ENCODE peak calls at places on chromosomes 7 and 10, in eight cellular contexts. E, R, Y, M, T, H, F and S are unnamed samples.

GRCh38 chr10:103086261-103086660 is 106.8 kb downstream of the NT5C2 start:
- DNase-seq in E (no peak), R (no peak), Y (no peak), M (no peak), T (no peak), H (no peak), F (peak; percentile 36), S (no peak)

GRCh38 chr10:21057989-21058388 is 160.9 kb upstream of the NEBL start:
- DNase-seq in E (peak; percentile 50), R (no peak), Y (no peak), M (no peak), T (no peak), H (no peak), F (no peak), S (no peak)

GRCh38 chr10:72126184-72126871 is 38.0 kb upstream of the SPOCK2 start:
- DNase-seq in E (peak; percentile 89), R (peak; percentile 70), Y (no peak), M (peak; percentile 78), T (peak; percentile 78), H (no peak), F (peak; percentile 10), S (peak; percentile 50)

GRCh38 chr7:114085592-114086490 is 167.0 kb upstream of the PPP1R3A start:
- DNase-seq in E (peak; percentile 82), R (peak; percentile 87), Y (no peak), M (peak; percentile 97), T (peak; percentile 82), H (peak; percentile 94), F (peak; percentile 60), S (no peak)

GRCh38 chr7:87414400-87415188 is 60.9 kb downstream of the ABCB4 start:
- DNase-seq in E (peak; percentile 6), R (peak; percentile 47), Y (no peak), M (peak; percentile 65), T (peak; percentile 64), H (no peak), F (peak; percentile 30), S (peak; percentile 4)

GRCh38 chr7:148819697-148820332 is 64.3 kb downstream of the EZH2 start:
- DNase-seq in E (peak; percentile 60), R (peak; percentile 40), Y (no peak), M (peak; percentile 49), T (peak; percentile 45), H (no peak), F (no peak), S (no peak)

GRCh38 chr7:99843808-99844207 is 16.0 kb downstream of the CYP3A43 start:
- DNase-seq in E (no peak), R (no peak), Y (no peak), M (peak; percentile 69), T (peak; percentile 53), H (no peak), F (no peak), S (no peak)

GRCh38 chr10:114489521-114490310 is 85.4 kb upstream of the AFAP1L2 start:
- DNase-seq in E (no peak), R (no peak), Y (no peak), M (no peak), T (no peak), H (no peak), F (no peak), S (no peak)

GRCh38 chr10:24622781-24623301 is 100.8 kb downstream of the ARHGAP21 start:
- DNase-seq in E (peak; percentile 61), R (peak; percentile 58), Y (no peak), M (peak; percentile 42), T (peak; percentile 75), H (no peak), F (no peak), S (no peak)

GRCh38 chr10:34916368-34916767 is 101.3 kb upstream of the PARD3 start:
- DNase-seq in E (peak; percentile 95), R (peak; percentile 85), Y (no peak), M (peak; percentile 84), T (peak; percentile 94), H (no peak), F (peak; percentile 78), S (peak; percentile 77)

GRCh38 chr10:51658075-51658474 is 41.3 kb downstream of the CSTF2T start:
- DNase-seq in E (no peak), R (no peak), Y (no peak), M (no peak), T (no peak), H (no peak), F (no peak), S (no peak)

GRCh38 chr7:90688826-90689225 is 92.7 kb downstream of the CDK14 start:
- DNase-seq in E (no peak), R (no peak), Y (no peak), M (no peak), T (no peak), H (no peak), F (no peak), S (no peak)

GRCh38 chr10:100528885-100529472 is 692 bp downstream of the NDUFB8 start:
- DNase-seq in E (no peak), R (no peak), Y (no peak), M (peak; percentile 36), T (peak; percentile 29), H (no peak), F (no peak), S (no peak)

GRCh38 chr10:79024296-79024695 is 44.5 kb upstream of the ZMIZ1 start:
- DNase-seq in E (no peak), R (no peak), Y (no peak), M (no peak), T (no peak), H (peak; percentile 39), F (no peak), S (no peak)

GRCh38 chr10:79021948-79022499 is 46.7 kb upstream of the ZMIZ1 start:
- DNase-seq in E (no peak), R (no peak), Y (no peak), M (no peak), T (no peak), H (peak; percentile 25), F (no peak), S (no peak)

GRCh38 chr10:79023489-79024162 is 45.1 kb upstream of the ZMIZ1 start:
- DNase-seq in E (peak; percentile 37), R (no peak), Y (no peak), M (peak; percentile 15), T (peak; percentile 8), H (peak; percentile 79), F (no peak), S (no peak)

GRCh38 chr10:79021331-79021907 is 47.3 kb upstream of the ZMIZ1 start:
- DNase-seq in E (no peak), R (no peak), Y (no peak), M (no peak), T (no peak), H (peak; percentile 32), F (no peak), S (no peak)

DNA sequence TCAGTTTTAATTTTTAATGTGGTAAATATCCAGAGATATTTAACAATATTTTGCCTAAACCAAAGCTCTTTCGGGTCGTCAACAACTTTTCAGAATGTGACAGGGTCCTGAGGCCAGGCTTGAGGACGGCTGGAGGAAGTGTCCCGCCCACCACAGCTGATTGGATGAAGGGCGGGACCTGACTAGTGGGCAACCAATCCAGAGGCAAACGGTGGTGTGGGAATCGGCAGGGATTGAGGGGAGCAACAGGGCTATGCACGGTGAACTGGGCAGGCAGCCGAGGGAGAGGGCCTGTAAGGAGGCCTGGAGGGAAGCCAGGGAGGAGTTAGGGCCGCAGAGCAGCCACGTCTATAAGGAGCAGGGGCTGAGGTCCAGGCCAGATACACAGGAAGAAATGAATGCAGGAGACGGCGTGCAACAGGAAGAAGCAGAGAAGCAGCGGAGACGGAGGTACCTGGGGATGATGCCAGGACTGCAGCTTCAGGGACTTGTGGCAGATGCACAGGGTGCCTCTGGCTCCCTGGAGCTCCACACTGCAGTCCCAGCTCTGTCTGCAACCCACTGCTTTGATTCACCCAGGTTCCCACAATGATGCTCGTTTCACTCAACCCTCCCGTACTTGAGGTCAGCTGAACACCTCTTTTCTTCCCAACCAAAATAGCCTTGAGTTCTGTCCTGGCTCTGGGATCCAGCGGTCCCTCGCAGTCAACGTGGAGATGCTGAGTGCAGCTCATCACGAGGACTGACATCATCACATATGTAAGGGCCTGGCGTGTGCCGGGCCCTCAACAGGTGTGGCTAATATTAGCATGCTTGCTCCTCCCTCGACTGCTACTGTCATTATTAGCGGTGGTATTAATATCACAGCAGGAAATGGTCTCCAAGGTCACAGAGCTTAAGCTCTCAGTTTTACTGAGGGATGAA is 45.9 kb upstream of the ZMIZ1 start:
- DNase-seq in E (peak; percentile 76), R (peak; percentile 13), Y (no peak), M (no peak), T (peak; percentile 14), H (peak; percentile 87), F (no peak), S (no peak)
- H3K4me3 ChIP-seq in E (peak overlapping the region; percentile 32), R (no peak overlapping the region), Y (no peak overlapping the region), M (no peak overlapping the region), T (no peak overlapping the region), H (peak overlapping the region; percentile 49), F (no peak overlapping the region), S (no peak overlapping the region)

GRCh38 chr7:128914566-128915151 is 4.2 kb upstream of the KCP start:
- DNase-seq in E (no peak), R (no peak), Y (no peak), M (no peak), T (no peak), H (no peak), F (no peak), S (no peak)
- TF ChIP-seq CTCF in E (no peak), R (no peak), Y (no peak), M (no peak), T (no peak), H (no peak), F (no peak), S (no peak)

GRCh38 chr10:101683226-101683625 is 11.7 kb downstream of the FBXW4 start:
- DNase-seq in E (peak; percentile 43), R (no peak), Y (no peak), M (peak; percentile 36), T (no peak), H (no peak), F (no peak), S (no peak)

GRCh38 chr10:101687088-101687487 is 7.9 kb downstream of the FBXW4 start:
- DNase-seq in E (no peak), R (peak; percentile 20), Y (no peak), M (no peak), T (no peak), H (no peak), F (no peak), S (no peak)

GRCh38 chr10:101684782-101685181 is 10.2 kb downstream of the FBXW4 start:
- DNase-seq in E (no peak), R (no peak), Y (no peak), M (no peak), T (no peak), H (no peak), F (no peak), S (no peak)

GRCh38 chr10:101686133-101686925 is 8.6 kb downstream of the FBXW4 start:
- DNase-seq in E (no peak), R (peak; percentile 14), Y (no peak), M (no peak), T (peak; percentile 47), H (no peak), F (no peak), S (no peak)

GRCh38 chr10:101682172-101682825 is 12.7 kb downstream of the FBXW4 start:
- DNase-seq in E (peak; percentile 13), R (peak; percentile 14), Y (no peak), M (no peak), T (no peak), H (no peak), F (no peak), S (no peak)
- H3K4me3 ChIP-seq in E (no peak overlapping the region), R (no peak overlapping the region), Y (no peak overlapping the region), M (peak overlapping the region; percentile 13), T (no peak overlapping the region), H (no peak overlapping the region), F (peak overlapping the region; percentile 18), S (no peak overlapping the region)

DNA sequence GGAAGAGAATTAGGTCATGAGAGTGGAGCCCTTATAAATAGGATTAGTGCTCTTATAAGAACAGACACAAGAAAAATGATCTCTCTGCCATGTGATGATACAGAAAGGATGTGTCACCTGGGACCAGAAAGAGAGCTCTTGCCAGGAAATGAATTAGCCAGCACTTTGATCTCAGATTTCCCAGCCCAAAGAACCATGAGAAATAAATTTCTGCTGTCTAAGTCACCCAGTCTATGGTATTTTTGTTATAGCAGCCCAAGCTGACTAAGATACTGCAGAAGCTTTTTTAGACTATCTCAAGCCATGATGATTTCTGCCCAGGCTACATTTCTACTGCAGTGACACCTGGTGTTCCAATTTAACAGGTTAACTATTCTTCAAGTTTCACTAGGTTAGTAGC is 84.8 kb downstream of the RSU1 start:
- DNase-seq in E (peak; percentile 26), R (peak; percentile 17), Y (no peak), M (peak; percentile 8), T (peak; percentile 64), H (no peak), F (no peak), S (peak; percentile 4)
- TF ChIP-seq CTCF in E (no peak), R (no peak), Y (no peak), M (no peak), T (no peak), H (no peak), F (no peak), S (no peak)